ENCODE peak calls at places on chromosomes 6 and 20, in six cellular contexts. One of them, this sample, is unnamed.

GRCh38 chr6:135701426-135701825 is 150.1 kb upstream of the PDE7B start:
- DNase-seq in GM20000: no peak
- DNase-seq in heart right ventricle: no peak
- DNase-seq in HFFc6: no peak
- DNase-seq in D721Med: no peak
- DNase-seq in psoas muscle: no peak
- DNase-seq in this sample: no peak

GRCh38 chr6:35081426-35081851 is 59.7 kb downstream of the TCP11 start:
- DNase-seq in HFFc6: no peak
- DNase-seq in heart right ventricle: no peak
- DNase-seq in D721Med: no peak
- DNase-seq in GM20000: no peak
- DNase-seq in psoas muscle: no peak
- DNase-seq in this sample: no peak

GRCh38 chr6:139608872-139609271 is 234.4 kb upstream of the CITED2 start:
- DNase-seq in heart right ventricle: no peak
- DNase-seq in HFFc6: no peak
- DNase-seq in GM20000: no peak
- DNase-seq in psoas muscle: no peak
- DNase-seq in D721Med: no peak
- DNase-seq in this sample: no peak

GRCh38 chr20:31936430-31936829 is 15.4 kb downstream of the PDRG1 start:
- DNase-seq in HFFc6: no peak
- DNase-seq in heart right ventricle: no peak
- DNase-seq in psoas muscle: no peak
- DNase-seq in D721Med: no peak
- DNase-seq in GM20000: no peak
- DNase-seq in this sample: no peak

GRCh38 chr6:26183581-26184408 is 96.6 kb downstream of the HFE start:
- DNase-seq in HFFc6: peak
- DNase-seq in heart right ventricle: peak
- DNase-seq in D721Med: no peak
- DNase-seq in GM20000: peak
- DNase-seq in psoas muscle: peak
- DNase-seq in this sample: peak

GRCh38 chr20:46752639-46753235 is 43.3 kb downstream of the SLC2A10 start:
- DNase-seq in heart right ventricle: peak
- DNase-seq in D721Med: peak
- DNase-seq in psoas muscle: peak
- DNase-seq in GM20000: peak
- DNase-seq in HFFc6: peak
- DNase-seq in this sample: peak

GRCh38 chr6:150452642-150453243 is 83.9 kb downstream of the IYD start:
- DNase-seq in D721Med: no peak
- DNase-seq in heart right ventricle: peak
- DNase-seq in HFFc6: no peak
- DNase-seq in GM20000: no peak
- DNase-seq in psoas muscle: peak
- DNase-seq in this sample: no peak

GRCh38 chr6:32188381-32189081 is 1.5 kb downstream of the PBX2 start:
- DNase-seq in HFFc6: peak
- DNase-seq in heart right ventricle: no peak
- DNase-seq in GM20000: no peak
- DNase-seq in psoas muscle: no peak
- DNase-seq in D721Med: no peak
- DNase-seq in this sample: no peak

GRCh38 chr20:58433759-58434158 is 44.7 kb downstream of the VAPB start:
- DNase-seq in psoas muscle: no peak
- DNase-seq in HFFc6: peak
- DNase-seq in heart right ventricle: no peak
- DNase-seq in D721Med: no peak
- DNase-seq in GM20000: no peak
- DNase-seq in this sample: no peak

GRCh38 chr6:15715060-15715459 is 52.2 kb upstream of the DTNBP1 start:
- DNase-seq in psoas muscle: no peak
- DNase-seq in GM20000: no peak
- DNase-seq in D721Med: no peak
- DNase-seq in heart right ventricle: no peak
- DNase-seq in HFFc6: peak
- DNase-seq in this sample: no peak

GRCh38 chr6:81214414-81215091 is 537.9 kb downstream of the TENT5A start:
- DNase-seq in GM20000: no peak
- DNase-seq in psoas muscle: no peak
- DNase-seq in heart right ventricle: no peak
- DNase-seq in D721Med: no peak
- DNase-seq in HFFc6: no peak
- DNase-seq in this sample: no peak

GRCh38 chr20:44714701-44715494 is at the start of gene CCN5:
- DNase-seq in D721Med: no peak
- DNase-seq in GM20000: no peak
- DNase-seq in HFFc6: peak
- DNase-seq in heart right ventricle: peak
- DNase-seq in psoas muscle: peak
- DNase-seq in this sample: no peak

GRCh38 chr6:41630069-41630468 is 8.2 kb upstream of the MDFI start:
- DNase-seq in heart right ventricle: no peak
- DNase-seq in HFFc6: no peak
- DNase-seq in psoas muscle: no peak
- DNase-seq in GM20000: no peak
- DNase-seq in D721Med: no peak
- DNase-seq in this sample: no peak

GRCh38 chr20:57768519-57768918 is 58.7 kb upstream of the PMEPA1 start:
- DNase-seq in GM20000: no peak
- DNase-seq in HFFc6: no peak
- DNase-seq in psoas muscle: no peak
- DNase-seq in D721Med: no peak
- DNase-seq in heart right ventricle: no peak
- DNase-seq in this sample: no peak

GRCh38 chr20:40672095-40672494 is 16.9 kb downstream of the MAFB start:
- DNase-seq in heart right ventricle: no peak
- DNase-seq in GM20000: no peak
- DNase-seq in D721Med: no peak
- DNase-seq in psoas muscle: no peak
- DNase-seq in HFFc6: no peak
- DNase-seq in this sample: no peak

GRCh38 chr20:4162766-4163165 is 147.4 kb upstream of the RNF24 start:
- DNase-seq in HFFc6: no peak
- DNase-seq in D721Med: no peak
- DNase-seq in psoas muscle: no peak
- DNase-seq in GM20000: no peak
- DNase-seq in heart right ventricle: no peak
- DNase-seq in this sample: no peak

GRCh38 chr6:139027620-139028182 is 844 bp upstream of the ABRACL start:
- DNase-seq in psoas muscle: no peak
- DNase-seq in heart right ventricle: no peak
- DNase-seq in D721Med: no peak
- DNase-seq in GM20000: peak
- DNase-seq in HFFc6: peak
- DNase-seq in this sample: peak

DNA sequence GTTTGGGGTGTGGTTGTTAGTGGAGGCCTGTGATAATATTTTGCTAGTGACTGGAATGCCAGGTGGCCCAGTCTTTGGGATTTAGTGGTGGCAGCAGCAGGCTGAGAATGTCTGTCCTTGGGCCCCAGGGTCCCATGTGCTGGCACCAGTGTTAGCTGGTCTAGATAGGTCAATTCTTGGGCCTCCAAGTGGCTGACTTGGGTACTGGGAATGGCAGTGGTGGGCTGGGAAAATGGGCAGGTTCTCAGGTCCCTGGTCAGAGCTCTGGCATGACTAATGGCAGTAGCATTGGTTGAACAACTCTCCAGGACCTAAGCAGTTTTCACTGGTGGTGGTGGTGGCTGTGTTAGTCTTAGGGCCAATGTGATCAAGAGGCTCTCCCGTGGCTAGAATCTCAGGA is 50.3 kb downstream of the OLIG3 start:
- DNase-seq in GM20000: no peak
- DNase-seq in HFFc6: no peak
- DNase-seq in psoas muscle: no peak
- DNase-seq in heart right ventricle: no peak
- DNase-seq in D721Med: no peak
- DNase-seq in this sample: no peak
- TF ChIP-seq CTCF in GM20000: no peak
- TF ChIP-seq CTCF in HFFc6: no peak
- TF ChIP-seq CTCF in psoas muscle: no peak
- TF ChIP-seq CTCF in heart right ventricle: no peak
- TF ChIP-seq CTCF in D721Med: no peak
- TF ChIP-seq CTCF in this sample: no peak

DNA sequence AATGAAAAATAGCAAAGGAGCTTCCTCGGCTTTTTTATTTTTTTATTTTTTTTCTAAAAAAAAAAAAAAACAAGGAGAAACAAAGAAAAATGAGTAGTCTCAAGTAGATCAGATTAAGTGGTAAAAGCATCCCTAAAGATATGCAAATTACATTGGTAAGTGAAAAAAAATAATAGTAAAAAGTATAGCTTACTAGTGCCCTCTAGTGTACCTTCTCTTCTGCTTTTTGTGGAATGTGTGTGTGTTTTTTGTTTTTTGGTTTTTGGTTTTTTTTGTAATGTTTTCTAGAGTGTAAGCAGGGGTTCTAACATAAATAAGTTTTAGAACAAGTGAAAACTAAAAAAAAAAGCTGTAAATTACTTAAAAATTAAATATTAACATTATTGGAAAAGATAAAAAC is 1062.0 kb downstream of the HACE1 start:
- DNase-seq in D721Med: no peak
- DNase-seq in GM20000: no peak
- DNase-seq in psoas muscle: no peak
- DNase-seq in heart right ventricle: no peak
- DNase-seq in HFFc6: no peak
- DNase-seq in this sample: no peak
- TF ChIP-seq CTCF in D721Med: peak
- TF ChIP-seq CTCF in GM20000: peak
- TF ChIP-seq CTCF in psoas muscle: peak
- TF ChIP-seq CTCF in heart right ventricle: peak
- TF ChIP-seq CTCF in HFFc6: peak
- TF ChIP-seq CTCF in this sample: peak

GRCh38 chr20:24102290-24102689 is 113.7 kb upstream of the GGTLC1 start:
- DNase-seq in GM20000: no peak
- DNase-seq in heart right ventricle: no peak
- DNase-seq in psoas muscle: no peak
- DNase-seq in HFFc6: no peak
- DNase-seq in D721Med: no peak
- DNase-seq in this sample: no peak
- TF ChIP-seq CTCF in GM20000: no peak
- TF ChIP-seq CTCF in heart right ventricle: peak
- TF ChIP-seq CTCF in psoas muscle: peak
- TF ChIP-seq CTCF in HFFc6: peak
- TF ChIP-seq CTCF in D721Med: peak
- TF ChIP-seq CTCF in this sample: peak

DNA sequence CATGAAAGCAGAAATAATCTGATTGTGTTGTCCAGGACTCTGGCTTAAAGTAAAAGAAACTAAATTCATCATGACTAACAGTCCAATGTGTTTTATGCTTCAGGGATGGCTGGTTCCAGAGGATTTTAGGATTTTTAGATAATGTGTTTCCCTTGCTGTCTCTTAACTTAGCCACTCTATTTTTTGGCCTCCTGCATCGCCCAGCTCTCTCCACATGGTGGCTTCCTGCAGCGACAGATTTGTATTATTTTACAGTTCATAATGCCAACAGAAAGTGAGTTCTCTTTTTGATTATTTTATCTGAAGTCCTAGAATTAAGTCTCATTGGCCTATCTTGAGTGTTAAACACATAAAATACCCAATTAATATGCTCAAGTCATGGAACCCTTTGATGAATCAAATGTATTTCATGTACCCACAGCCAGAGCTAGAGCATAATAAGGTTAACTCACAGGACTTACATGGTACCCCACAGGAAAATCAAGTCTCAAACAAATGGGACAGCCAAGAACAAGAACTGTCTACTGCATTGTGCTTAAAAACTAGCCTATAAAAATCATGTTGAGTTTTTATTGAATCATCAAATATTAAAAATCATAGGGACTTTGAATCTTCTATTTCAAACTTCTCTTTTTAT is 582.5 kb downstream of the DOK5 start:
- DNase-seq in D721Med: no peak
- DNase-seq in psoas muscle: no peak
- DNase-seq in heart right ventricle: no peak
- DNase-seq in GM20000: no peak
- DNase-seq in HFFc6: no peak
- DNase-seq in this sample: no peak
- TF ChIP-seq CTCF in D721Med: no peak
- TF ChIP-seq CTCF in psoas muscle: no peak
- TF ChIP-seq CTCF in heart right ventricle: peak
- TF ChIP-seq CTCF in GM20000: no peak
- TF ChIP-seq CTCF in HFFc6: peak
- TF ChIP-seq CTCF in this sample: no peak

This sample was measured in GM10248.